ENCODE peak calls at places on chromosomes 6 and 20, in five cellular contexts. P is stomach, L is spleen, Z is upper lobe of left lung, H is HCT116. F is an unnamed sample.

GRCh38 chr20:12433724-12434123 is 516.0 kb downstream of the BTBD3 start:
- DNase-seq in P (no peak), L (no peak), Z (no peak), H (no peak), F (no peak)

GRCh38 chr20:10710995-10711775 is 37.4 kb upstream of the JAG1 start:
- DNase-seq in P (peak; percentile 38), L (no peak), Z (no peak), H (no peak), F (no peak)

GRCh38 chr6:161481786-161482516 is 208.1 kb upstream of the AGPAT4 start:
- DNase-seq in P (no peak), L (no peak), Z (no peak), H (no peak), F (no peak)

GRCh38 chr6:130377371-130377770 is 11.6 kb downstream of the TMEM200A start:
- DNase-seq in P (no peak), L (no peak), Z (no peak), H (no peak), F (no peak)

GRCh38 chr6:20709451-20709850 is 175.2 kb downstream of the CDKAL1 start:
- DNase-seq in P (no peak), L (no peak), Z (no peak), H (no peak), F (no peak)

GRCh38 chr6:83536034-83536646 is 23.8 kb downstream of the PRSS35 start:
- DNase-seq in P (peak; percentile 58), L (no peak), Z (no peak), H (peak; percentile 36), F (no peak)

GRCh38 chr6:29975561-29975907 is 33.2 kb downstream of the HLA-A start:
- DNase-seq in P (no peak), L (no peak), Z (peak; percentile 78), H (no peak), F (no peak)

GRCh38 chr6:6461138-6461537 is 127.4 kb upstream of the LY86 start:
- DNase-seq in P (no peak), L (no peak), Z (no peak), H (no peak), F (no peak)

GRCh38 chr20:63125581-63125892 is 90.4 kb downstream of the YTHDF1 start:
- DNase-seq in P (no peak), L (no peak), Z (no peak), H (no peak), F (no peak)

GRCh38 chr20:12012241-12013222 is 94.8 kb downstream of the BTBD3 start:
- DNase-seq in P (peak; percentile 28), L (no peak), Z (no peak), H (peak; percentile 31), F (peak; percentile 13)

GRCh38 chr20:35117148-35117547 is 24.5 kb upstream of the TRPC4AP start:
- DNase-seq in P (no peak), L (no peak), Z (no peak), H (no peak), F (no peak)

GRCh38 chr6:2732503-2733089 is 18.1 kb downstream of the MYLK4 start:
- DNase-seq in P (peak; percentile 31), L (no peak), Z (no peak), H (no peak), F (no peak)

GRCh38 chr6:149431905-149432775 is 32.1 kb downstream of the SUMO4 start:
- DNase-seq in P (peak; percentile 94), L (peak; percentile 95), Z (no peak), H (peak; percentile 76), F (peak; percentile 69)

GRCh38 chr6:170222498-170223471 is 68.1 kb downstream of the DLL1 start:
- DNase-seq in P (no peak), L (peak; percentile 74), Z (peak; percentile 84), H (no peak), F (no peak)

GRCh38 chr6:151022492-151022891 is 157.0 kb downstream of the MTHFD1L start:
- DNase-seq in P (no peak), L (no peak), Z (no peak), H (no peak), F (no peak)

GRCh38 chr20:17822039-17822438 is 122.3 kb downstream of the BANF2 start:
- DNase-seq in P (peak; percentile 70), L (no peak), Z (no peak), H (no peak), F (no peak)

GRCh38 chr20:5654557-5654956 is 95.6 kb upstream of the SHLD1 start:
- DNase-seq in P (no peak), L (no peak), Z (no peak), H (no peak), F (no peak)

GRCh38 chr6:77457720-77458349 is 5.5 kb downstream of the HTR1B start:
- DNase-seq in P (peak; percentile 65), L (no peak), Z (no peak), H (peak; percentile 84), F (no peak)

GRCh38 chr6:33894438-33894837 is 90.6 kb upstream of the MLN start:
- DNase-seq in P (no peak), L (no peak), Z (no peak), H (no peak), F (no peak)

GRCh38 chr6:84768442-84769174 is 4.2 kb upstream of the TBX18 start:
- DNase-seq in P (no peak), L (no peak), Z (peak; percentile 13), H (no peak), F (no peak)

GRCh38 chr6:119476024-119476423 is 126.5 kb upstream of the MAN1A1 start:
- DNase-seq in P (no peak), L (no peak), Z (no peak), H (no peak), F (no peak)

GRCh38 chr6:117472667-117473066 is 9.8 kb upstream of the DCBLD1 start:
- DNase-seq in P (no peak), L (no peak), Z (no peak), H (no peak), F (no peak)

GRCh38 chr6:111938710-111939109 is 65.5 kb upstream of the FYN start:
- DNase-seq in P (no peak), L (no peak), Z (no peak), H (no peak), F (no peak)

GRCh38 chr6:166488081-166488685 is 98.3 kb downstream of the RAMACL start:
- DNase-seq in P (peak; percentile 46), L (peak; percentile 93), Z (no peak), H (no peak), F (peak; percentile 55)

GRCh38 chr6:118932421-118932820 is 2.5 kb downstream of the MCM9 start:
- DNase-seq in P (no peak), L (no peak), Z (no peak), H (no peak), F (no peak)

GRCh38 chr6:91383207-91383606 is 796.3 kb upstream of the MAP3K7 start:
- DNase-seq in P (no peak), L (no peak), Z (no peak), H (no peak), F (no peak)

GRCh38 chr6:38459291-38459690 is 180.4 kb downstream of the BTBD9 start:
- DNase-seq in P (no peak), L (no peak), Z (no peak), H (no peak), F (no peak)

GRCh38 chr20:61705909-61706308 is 359.8 kb downstream of the TAF4 start:
- DNase-seq in P (no peak), L (no peak), Z (no peak), H (no peak), F (no peak)

DNA sequence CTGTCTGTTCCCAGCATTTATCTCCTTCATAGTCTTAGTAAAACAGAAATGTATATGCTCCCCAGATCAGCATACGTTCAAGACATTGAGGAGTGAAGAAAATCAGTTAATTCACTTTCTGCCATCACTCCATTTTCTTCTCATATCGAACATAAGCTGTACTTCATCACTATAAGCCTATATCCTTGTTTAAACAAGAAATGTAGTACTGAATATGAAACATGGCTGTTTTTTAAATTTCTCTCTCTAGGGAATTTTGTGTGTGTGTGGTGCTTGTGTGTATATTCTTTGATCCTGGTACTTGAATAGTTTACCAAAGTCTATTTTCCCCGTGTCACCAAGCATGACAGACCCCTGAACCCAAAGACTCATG is 107.1 kb downstream of the HFE start:
- DNase-seq in P (no peak), L (no peak), Z (no peak), H (no peak), F (no peak)
- TF ChIP-seq POLR2A in P (no peak), L (no peak), Z (no peak), H (no peak), F (no peak)

GRCh38 chr20:45359069-45359405 is 3.9 kb upstream of the SYS1 start:
- DNase-seq in P (peak; percentile 44), L (no peak), Z (no peak), H (no peak), F (no peak)

GRCh38 chr20:45355209-45355608 is 7.0 kb upstream of the SDC4 start:
- DNase-seq in P (no peak), L (no peak), Z (no peak), H (no peak), F (no peak)

GRCh38 chr20:45359406-45360148 is 3.4 kb upstream of the SYS1 start:
- DNase-seq in P (peak; percentile 53), L (no peak), Z (no peak), H (no peak), F (no peak)

GRCh38 chr20:45355685-45356084 is 7.3 kb upstream of the SYS1 start:
- DNase-seq in P (no peak), L (no peak), Z (no peak), H (no peak), F (no peak)

DNA sequence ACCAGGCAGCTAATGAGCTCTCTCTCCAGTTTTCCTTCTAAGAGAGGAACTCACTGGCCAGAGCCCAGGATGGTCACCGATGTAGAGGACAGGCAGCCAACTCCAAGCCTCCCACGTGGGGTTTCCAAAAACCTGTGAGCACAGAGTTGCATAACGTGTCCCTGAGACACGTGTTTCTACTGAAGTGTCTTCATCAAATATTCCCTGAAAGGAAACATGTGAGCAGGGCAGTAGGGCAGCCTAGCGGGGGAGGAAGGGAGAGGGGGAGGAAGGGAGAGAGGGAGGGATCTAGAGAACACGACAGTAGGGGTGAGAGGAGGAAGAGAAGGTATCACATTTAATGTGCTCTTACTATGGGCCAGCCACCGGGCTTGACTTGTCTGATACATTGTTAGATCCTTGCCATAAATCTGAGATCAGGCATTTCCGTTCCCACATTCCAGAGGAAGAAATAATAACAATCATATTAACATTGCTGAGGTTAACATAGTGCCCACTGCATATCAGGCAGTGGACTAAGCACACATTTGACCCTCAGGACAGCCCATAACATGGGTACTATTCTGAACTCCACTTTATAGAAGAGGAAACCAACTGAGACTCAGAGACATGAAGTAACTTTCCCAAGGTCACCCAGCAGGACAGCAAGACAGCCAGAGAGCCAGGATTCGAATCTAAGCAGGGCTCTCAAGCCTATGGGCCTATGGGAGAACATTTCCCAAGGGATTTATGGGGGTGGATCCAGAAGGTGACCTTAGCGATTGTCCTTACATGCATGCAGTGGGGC is 4.5 kb upstream of the SYS1 start:
- DNase-seq in P (peak; percentile 58), L (no peak), Z (no peak), H (no peak), F (no peak)
- TF ChIP-seq POLR2AphosphoS5 in P (peak; percentile 88), L (peak; percentile 16), Z (peak; percentile 80), H (no peak), F (no peak)

DNA sequence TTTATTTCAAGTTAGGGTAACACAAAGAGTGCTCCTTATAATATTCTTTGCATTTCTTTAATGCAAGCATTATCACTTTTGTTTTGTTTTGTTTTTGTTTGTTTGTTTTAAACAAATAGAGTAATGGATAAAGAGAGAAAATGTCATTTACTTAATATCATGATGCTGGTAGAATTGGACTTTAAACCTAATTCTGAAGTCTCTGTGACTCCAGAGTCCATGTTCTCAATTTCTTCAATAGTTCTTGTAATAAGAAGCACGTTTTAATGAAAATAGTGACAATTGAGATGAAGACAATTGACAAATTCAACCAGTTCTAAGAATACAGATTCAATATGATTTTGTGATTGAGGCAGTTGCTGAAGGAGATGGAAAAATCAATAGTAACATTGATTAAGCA is 30.3 kb upstream of the MANEA start:
- DNase-seq in P (no peak), L (no peak), Z (no peak), H (no peak), F (no peak)
- TF ChIP-seq POLR2A in P (no peak), L (no peak), Z (no peak), H (no peak), F (no peak)

GRCh38 chr20:59723108-59723500 is 118.8 kb downstream of the PHACTR3 start:
- DNase-seq in P (no peak), L (no peak), Z (no peak), H (no peak), F (no peak)
- TF ChIP-seq POLR2AphosphoS5 in P (no peak), L (no peak), Z (no peak), H (no peak), F (no peak)